ENCODE peak calls at places on chromosomes 16 and 17, in four cellular contexts. One of them, this sample, is unnamed.

GRCh38 chr17:36979585-36979941 is 30.8 kb downstream of the AATF start:
- DNase-seq in BJ: no peak
- DNase-seq in mesothelial cell of epicardium: no peak
- DNase-seq in NB4: no peak
- DNase-seq in this sample: no peak

GRCh38 chr17:81287741-81288430 is 7.2 kb downstream of the SLC38A10 start:
- DNase-seq in mesothelial cell of epicardium: no peak
- DNase-seq in NB4: peak; percentile 45
- DNase-seq in BJ: no peak
- DNase-seq in this sample: no peak

GRCh38 chr17:4256952-4257351 is 6.8 kb downstream of the ANKFY1 start:
- DNase-seq in BJ: no peak
- DNase-seq in NB4: peak; percentile 20
- DNase-seq in mesothelial cell of epicardium: no peak
- DNase-seq in this sample: no peak

GRCh38 chr17:65504141-65504540 is 57.3 kb downstream of the AXIN2 start:
- DNase-seq in NB4: no peak
- DNase-seq in mesothelial cell of epicardium: no peak
- DNase-seq in BJ: no peak
- DNase-seq in this sample: no peak

GRCh38 chr16:23072769-23073549 is 76.3 kb downstream of the USP31 start:
- DNase-seq in BJ: no peak
- DNase-seq in mesothelial cell of epicardium: no peak
- DNase-seq in NB4: no peak
- DNase-seq in this sample: no peak

GRCh38 chr16:57567691-57568090 is 25.2 kb downstream of the ADGRG5 start:
- DNase-seq in NB4: no peak
- DNase-seq in BJ: no peak
- DNase-seq in mesothelial cell of epicardium: no peak
- DNase-seq in this sample: peak; percentile 8

GRCh38 chr17:75689441-75689873 is 22.3 kb downstream of the SAP30BP start:
- DNase-seq in mesothelial cell of epicardium: no peak
- DNase-seq in NB4: no peak
- DNase-seq in BJ: no peak
- DNase-seq in this sample: no peak

GRCh38 chr17:58089111-58089510 is 5.9 kb downstream of the DYNLL2 start:
- DNase-seq in NB4: no peak
- DNase-seq in mesothelial cell of epicardium: no peak
- DNase-seq in BJ: no peak
- DNase-seq in this sample: no peak

GRCh38 chr17:80960797-80961452 is 30.7 kb upstream of the CHMP6 start:
- DNase-seq in mesothelial cell of epicardium: no peak
- DNase-seq in NB4: no peak
- DNase-seq in BJ: no peak
- DNase-seq in this sample: no peak

GRCh38 chr16:88282221-88283041 is 100.3 kb upstream of the ZNF469 start:
- DNase-seq in mesothelial cell of epicardium: no peak
- DNase-seq in NB4: peak; percentile 15
- DNase-seq in BJ: no peak
- DNase-seq in this sample: no peak

GRCh38 chr16:817001-817906 is 16.7 kb upstream of the GNG13 start:
- DNase-seq in BJ: no peak
- DNase-seq in NB4: no peak
- DNase-seq in mesothelial cell of epicardium: no peak
- DNase-seq in this sample: no peak

GRCh38 chr17:31404028-31404949 is 12.8 kb downstream of the RAB11FIP4 start:
- DNase-seq in NB4: peak; percentile 36
- DNase-seq in BJ: no peak
- DNase-seq in mesothelial cell of epicardium: no peak
- DNase-seq in this sample: no peak

GRCh38 chr16:89453662-89454321 is 36.6 kb downstream of the ANKRD11 start:
- DNase-seq in mesothelial cell of epicardium: no peak
- DNase-seq in NB4: peak; percentile 54
- DNase-seq in BJ: no peak
- DNase-seq in this sample: no peak

GRCh38 chr17:11779906-11780305 is 181.6 kb downstream of the DNAH9 start:
- DNase-seq in BJ: no peak
- DNase-seq in NB4: no peak
- DNase-seq in mesothelial cell of epicardium: no peak
- DNase-seq in this sample: no peak

GRCh38 chr17:4544656-4545216 is 10.4 kb downstream of the MYBBP1A start:
- DNase-seq in mesothelial cell of epicardium: peak; percentile 21
- DNase-seq in BJ: no peak
- DNase-seq in NB4: no peak
- DNase-seq in this sample: no peak

GRCh38 chr17:58040386-58040785 is 33.3 kb upstream of the SRSF1 start:
- DNase-seq in BJ: no peak
- DNase-seq in NB4: no peak
- DNase-seq in mesothelial cell of epicardium: no peak
- DNase-seq in this sample: no peak

GRCh38 chr16:53007095-53007494 is 45.6 kb downstream of the CHD9NB start:
- DNase-seq in BJ: no peak
- DNase-seq in mesothelial cell of epicardium: no peak
- DNase-seq in NB4: peak; percentile 11
- DNase-seq in this sample: no peak

GRCh38 chr16:68402748-68403040 is 45.6 kb downstream of the SMPD3 start:
- DNase-seq in NB4: no peak
- DNase-seq in BJ: no peak
- DNase-seq in mesothelial cell of epicardium: no peak
- DNase-seq in this sample: no peak

GRCh38 chr16:70695351-70696070 is 9.7 kb upstream of the MTSS2 start:
- DNase-seq in NB4: peak; percentile 85
- DNase-seq in BJ: no peak
- DNase-seq in mesothelial cell of epicardium: no peak
- DNase-seq in this sample: no peak

GRCh38 chr16:89324056-89325010 is 106.8 kb downstream of the ZNF778 start:
- DNase-seq in mesothelial cell of epicardium: no peak
- DNase-seq in BJ: no peak
- DNase-seq in NB4: no peak
- DNase-seq in this sample: no peak

GRCh38 chr16:50509521-50510341 is 38.5 kb upstream of the NKD1 start:
- DNase-seq in BJ: no peak
- DNase-seq in NB4: peak; percentile 47
- DNase-seq in mesothelial cell of epicardium: no peak
- DNase-seq in this sample: no peak
- TF ChIP-seq CTCF in BJ: peak; percentile 72
- TF ChIP-seq CTCF in NB4: peak; percentile 90
- TF ChIP-seq CTCF in mesothelial cell of epicardium: peak; percentile 54
- TF ChIP-seq CTCF in this sample: no peak

DNA sequence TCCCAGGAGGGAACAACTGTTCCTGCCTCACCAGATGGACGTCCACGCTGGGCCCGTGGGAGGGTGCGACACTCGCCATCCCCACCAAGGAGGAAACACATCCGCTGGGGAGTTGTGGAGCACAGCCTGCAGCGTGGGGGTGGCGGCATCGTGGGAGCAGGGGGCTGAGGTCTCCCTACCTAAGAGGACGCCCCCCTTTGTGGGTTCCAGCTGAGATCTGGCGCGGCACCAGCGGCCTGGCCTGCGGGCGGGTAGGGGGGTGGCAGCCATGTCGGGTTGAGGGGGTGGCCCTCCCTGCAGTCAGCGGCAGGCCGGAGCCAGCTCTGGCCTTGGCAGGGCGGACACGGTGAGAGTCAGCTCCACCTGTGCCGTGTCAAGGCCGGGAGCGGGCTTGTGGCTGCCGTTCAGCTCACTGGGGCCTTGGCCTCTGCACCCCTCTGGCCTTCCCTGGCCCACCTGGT is 116.7 kb upstream of the CIBAR2 start:
- DNase-seq in NB4: no peak
- DNase-seq in mesothelial cell of epicardium: no peak
- DNase-seq in BJ: no peak
- DNase-seq in this sample: no peak
- TF ChIP-seq CTCF in NB4: no peak
- TF ChIP-seq CTCF in mesothelial cell of epicardium: no peak
- TF ChIP-seq CTCF in BJ: no peak
- TF ChIP-seq CTCF in this sample: no peak

DNA sequence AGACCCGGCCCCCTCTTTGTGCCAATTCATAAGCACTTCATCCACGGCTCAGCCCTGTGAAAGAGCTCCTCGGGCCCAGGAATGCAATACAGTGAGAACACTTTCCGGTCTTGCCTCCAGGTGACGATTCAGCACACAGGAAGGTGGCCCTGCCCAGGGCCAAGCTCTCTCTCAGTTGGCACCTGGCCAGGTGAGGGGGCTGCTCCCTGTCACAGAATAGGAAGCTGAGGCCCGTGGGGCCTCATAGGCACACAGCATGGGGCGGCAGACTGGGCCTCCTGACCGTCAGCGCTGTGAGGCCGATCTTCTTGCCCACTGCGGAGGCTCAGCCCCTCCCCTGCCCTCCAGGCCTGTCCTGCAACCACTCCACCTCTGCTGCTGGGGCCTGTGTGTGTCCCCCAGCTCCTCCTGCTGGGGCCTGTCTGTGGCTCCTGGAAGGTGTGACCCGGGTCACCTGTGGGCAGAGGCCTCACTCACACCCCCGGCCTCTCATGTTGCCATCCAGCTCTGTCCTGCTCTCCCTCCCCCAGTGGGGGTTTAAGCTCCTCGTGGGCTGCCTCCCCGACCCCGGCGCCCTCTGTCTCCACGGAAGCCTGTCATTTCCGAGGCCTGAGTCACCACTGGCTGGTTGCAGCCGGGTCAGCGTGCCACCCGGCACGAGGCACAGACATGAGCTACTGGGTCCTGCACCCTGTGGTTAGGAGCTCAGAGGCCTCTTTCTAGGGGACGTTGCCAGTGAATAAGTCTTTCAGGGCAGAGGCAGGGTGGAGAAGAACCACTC is 114.4 kb downstream of the SEC14L1 start:
- DNase-seq in NB4: peak; percentile 82
- DNase-seq in BJ: no peak
- DNase-seq in mesothelial cell of epicardium: peak; percentile 58
- DNase-seq in this sample: no peak
- TF ChIP-seq CTCF in NB4: no peak
- TF ChIP-seq CTCF in BJ: no peak
- TF ChIP-seq CTCF in mesothelial cell of epicardium: no peak
- TF ChIP-seq CTCF in this sample: no peak

GRCh38 chr17:14346801-14347200 is 45.9 kb downstream of the HS3ST3B1 start:
- DNase-seq in mesothelial cell of epicardium: no peak
- DNase-seq in BJ: no peak
- DNase-seq in NB4: no peak
- DNase-seq in this sample: no peak
- TF ChIP-seq CTCF in mesothelial cell of epicardium: no peak
- TF ChIP-seq CTCF in BJ: no peak
- TF ChIP-seq CTCF in NB4: no peak
- TF ChIP-seq CTCF in this sample: no peak